ENCODE peak calls at places on chromosomes 5 and 9, in nine cellular contexts. Q is CD8-positive, alpha-beta T cell; G is lung; I is AG09309; K is A549; D is NB4; Y is upper lobe of right lung; V is fibroblast of villous mesenchyme; P is lower lobe of right lung. R is an unnamed sample.

GRCh38 chr5:135210286-135211055 is 176.4 kb upstream of the PITX1 start:
- DNase-seq in Y (no peak), G (peak; percentile 25), P (no peak), Q (no peak), K (no peak), D (no peak), I (no peak), V (peak; percentile 40), R (no peak)

GRCh38 chr5:59034498-59035186 is 451.8 kb downstream of the RAB3C start:
- DNase-seq in Q (no peak), I (peak; percentile 20), K (no peak), P (no peak), G (no peak), V (peak; percentile 78), D (peak; percentile 67), Y (no peak), R (peak; percentile 76)

GRCh38 chr9:35729101-35729500 is 2.9 kb downstream of the TLN1 start:
- DNase-seq in V (no peak), G (no peak), Q (no peak), Y (no peak), I (no peak), K (no peak), P (no peak), D (no peak), R (no peak)

GRCh38 chr9:99249619-99250018 is 27.5 kb downstream of the SEC61B start:
- DNase-seq in P (no peak), Y (no peak), K (no peak), D (no peak), Q (no peak), G (no peak), V (no peak), I (no peak), R (no peak)

GRCh38 chr9:93116049-93116961 is 17.7 kb downstream of the NINJ1 start:
- DNase-seq in G (peak; percentile 81), Y (peak; percentile 88), I (no peak), P (peak; percentile 91), Q (no peak), K (no peak), D (peak; percentile 78), V (peak; percentile 96), R (peak; percentile 65)

GRCh38 chr5:125375143-125375542 is 628.7 kb upstream of the ZNF608 start:
- DNase-seq in G (no peak), K (no peak), Q (no peak), P (no peak), Y (no peak), V (no peak), D (no peak), I (no peak), R (no peak)

GRCh38 chr5:55599148-55600050 is 64.6 kb upstream of the PLPP1 start:
- DNase-seq in D (no peak), Y (no peak), K (no peak), Q (no peak), V (no peak), P (no peak), I (no peak), G (no peak), R (peak; percentile 21)

GRCh38 chr9:89137548-89138462 is 40.8 kb downstream of the SHC3 start:
- DNase-seq in K (peak; percentile 15), P (no peak), D (peak; percentile 3), V (peak; percentile 90), Y (no peak), Q (no peak), G (peak; percentile 50), I (peak; percentile 80), R (peak; percentile 98)

GRCh38 chr9:92029553-92029952 is 79.5 kb upstream of the ROR2 start:
- DNase-seq in Q (no peak), V (no peak), K (no peak), Y (no peak), I (no peak), D (no peak), P (no peak), G (no peak), R (no peak)

GRCh38 chr5:98827161-98827560 is 53.7 kb downstream of the RGMB start:
- DNase-seq in P (no peak), K (peak; percentile 23), V (peak; percentile 67), Q (no peak), I (no peak), G (no peak), D (peak; percentile 29), Y (no peak), R (peak; percentile 73)

GRCh38 chr5:153402550-153402949 is 87.9 kb upstream of the GRIA1 start:
- DNase-seq in D (no peak), Q (no peak), K (no peak), P (no peak), V (peak; percentile 63), Y (no peak), G (no peak), I (peak; percentile 1), R (peak; percentile 10)

GRCh38 chr9:68780735-68781134 is 75.7 kb downstream of the PIP5K1B start:
- DNase-seq in K (no peak), G (no peak), P (no peak), Y (no peak), Q (no peak), I (no peak), V (peak; percentile 7), D (no peak), R (peak; percentile 14)

GRCh38 chr9:129307227-129307970 is 129.3 kb upstream of the IER5L start:
- DNase-seq in Y (peak; percentile 22), D (no peak), K (no peak), I (no peak), Q (no peak), V (no peak), P (peak; percentile 4), G (no peak), R (no peak)

GRCh38 chr9:113139953-113140352 is 10.9 kb upstream of the SLC31A2 start:
- DNase-seq in Y (no peak), I (no peak), D (no peak), K (no peak), G (no peak), V (no peak), P (no peak), Q (no peak), R (no peak)

GRCh38 chr5:117590944-117591343 is 1016.3 kb upstream of the SEMA6A start:
- DNase-seq in G (no peak), Y (no peak), I (no peak), P (no peak), V (peak; percentile 18), D (peak; percentile 22), K (no peak), Q (no peak), R (peak; percentile 58)

GRCh38 chr9:134993416-134993815 is 75.7 kb upstream of the FCN1 start:
- DNase-seq in G (no peak), D (no peak), K (no peak), I (no peak), Q (no peak), P (no peak), V (no peak), Y (peak; percentile 45), R (no peak)

GRCh38 chr5:6714221-6715041 is 1.2 kb downstream of the TENT4A start:
- DNase-seq in I (no peak), G (peak; percentile 29), D (peak; percentile 57), V (no peak), K (peak; percentile 38), Y (peak; percentile 76), P (peak; percentile 65), Q (peak; percentile 29), R (no peak)

GRCh38 chr9:3478549-3478953 is 47.2 kb downstream of the RFX3 start:
- DNase-seq in I (no peak), D (no peak), Y (no peak), Q (no peak), V (no peak), K (no peak), G (no peak), P (no peak), R (peak; percentile 72)

GRCh38 chr5:105581988-105582690 is 2019.5 kb upstream of the NUDT12 start:
- DNase-seq in G (no peak), D (no peak), K (no peak), Y (no peak), V (no peak), P (no peak), I (no peak), Q (no peak), R (no peak)

GRCh38 chr5:3801967-3802366 is 206.3 kb downstream of the IRX1 start:
- DNase-seq in D (no peak), Y (no peak), G (no peak), V (no peak), P (no peak), Q (no peak), I (no peak), K (no peak), R (no peak)
- H3K4me3 ChIP-seq in D (no peak overlapping the region), Y (no peak overlapping the region), G (no peak overlapping the region), V (no peak overlapping the region), P (no peak overlapping the region), Q (no peak overlapping the region), I (no peak overlapping the region), K (no peak overlapping the region), R (no peak overlapping the region)

GRCh38 chr5:157870837-157871834 is 12.2 kb upstream of the CLINT1 start:
- DNase-seq in D (no peak), Q (no peak), P (no peak), G (no peak), I (peak; percentile 74), Y (no peak), V (peak; percentile 53), K (peak; percentile 76), R (peak; percentile 75)
- TF ChIP-seq CTCF in D (no peak), Q (no peak), P (no peak), G (no peak), I (peak; percentile 18), Y (no peak), V (peak; percentile 7), K (peak; percentile 16), R (peak; percentile 20)

GRCh38 chr9:7784472-7784871 is 15.1 kb downstream of the DMAC1 start:
- DNase-seq in K (no peak), Y (no peak), V (no peak), I (no peak), Q (no peak), G (no peak), P (no peak), D (no peak), R (no peak)

GRCh38 chr9:7782390-7783120 is 17.0 kb downstream of the DMAC1 start:
- DNase-seq in P (no peak), V (peak; percentile 32), K (no peak), I (no peak), G (no peak), Q (no peak), D (no peak), Y (no peak), R (no peak)

GRCh38 chr9:7785813-7786212 is 13.8 kb downstream of the DMAC1 start:
- DNase-seq in K (no peak), Y (no peak), D (no peak), Q (no peak), V (no peak), P (no peak), G (no peak), I (no peak), R (no peak)

GRCh38 chr9:7780261-7780988 is 19.2 kb downstream of the DMAC1 start:
- DNase-seq in D (no peak), I (peak; percentile 20), Q (no peak), V (peak; percentile 56), K (no peak), G (no peak), Y (no peak), P (no peak), R (peak; percentile 27)

GRCh38 chr9:7783635-7784063 is 15.9 kb downstream of the DMAC1 start:
- DNase-seq in I (no peak), K (no peak), P (no peak), Q (no peak), V (no peak), D (no peak), Y (no peak), G (no peak), R (no peak)
- H3K4me3 ChIP-seq in I (no peak overlapping the region), K (no peak overlapping the region), P (no peak overlapping the region), Q (no peak overlapping the region), V (no peak overlapping the region), D (no peak overlapping the region), Y (no peak overlapping the region), G (no peak overlapping the region), R (no peak overlapping the region)

GRCh38 chr9:109143881-109144562 is 23.0 kb downstream of the FRRS1L start:
- DNase-seq in I (no peak), Q (no peak), V (peak; percentile 47), Y (no peak), G (no peak), P (no peak), D (peak; percentile 83), K (peak; percentile 64), R (peak; percentile 11)
- TF ChIP-seq CTCF in I (peak; percentile 39), Q (no peak), V (peak; percentile 57), Y (peak; percentile 27), G (no peak), P (peak; percentile 24), D (peak; percentile 65), K (no peak), R (peak; percentile 35)

R was measured in fibroblast of pulmonary artery.